ENCODE peak calls at places on chromosomes 6 and 20, in five cellular contexts. Q, M, S, A and O are unnamed samples.

GRCh38 chr6:113859349-113860164 is 2.4 kb downstream of the MARCKS start:
- DNase-seq in Q (peak; percentile 50), M (peak; percentile 32), S (peak; percentile 59), A (peak; percentile 66), O (peak; percentile 24)

GRCh38 chr6:139291813-139292619 is at the start of gene TXLNB:
- DNase-seq in Q (no peak), M (no peak), S (peak; percentile 95), A (peak; percentile 79), O (peak; percentile 78)

GRCh38 chr6:100617633-100618348 is 153.1 kb upstream of the SIM1 start:
- DNase-seq in Q (no peak), M (peak; percentile 73), S (peak; percentile 15), A (no peak), O (peak; percentile 54)

GRCh38 chr6:31888281-31889258 is 8.9 kb downstream of the EHMT2 start:
- DNase-seq in Q (peak; percentile 60), M (peak; percentile 40), S (peak; percentile 14), A (peak; percentile 73), O (peak; percentile 49)

GRCh38 chr6:112223070-112223861 is 31.1 kb downstream of the LAMA4 start:
- DNase-seq in Q (no peak), M (peak; percentile 26), S (peak; percentile 90), A (no peak), O (peak; percentile 88)

GRCh38 chr6:30311101-30311500 is 15.6 kb upstream of the TRIM39 start:
- DNase-seq in Q (no peak), M (no peak), S (no peak), A (no peak), O (no peak)

GRCh38 chr20:19699132-19699971 is 58.7 kb upstream of the RIN2 start:
- DNase-seq in Q (no peak), M (peak; percentile 81), S (peak; percentile 88), A (no peak), O (peak; percentile 64)

GRCh38 chr6:13177617-13178506 is 150.5 kb downstream of the TBC1D7 start:
- DNase-seq in Q (no peak), M (no peak), S (no peak), A (no peak), O (no peak)

GRCh38 chr20:22504829-22505377 is 79.5 kb downstream of the FOXA2 start:
- DNase-seq in Q (no peak), M (no peak), S (no peak), A (no peak), O (no peak)

GRCh38 chr20:17503501-17504325 is 27.5 kb downstream of the BFSP1 start:
- DNase-seq in Q (no peak), M (no peak), S (no peak), A (no peak), O (no peak)

GRCh38 chr20:17505664-17506517 is 25.3 kb downstream of the BFSP1 start:
- DNase-seq in Q (no peak), M (peak; percentile 30), S (peak; percentile 50), A (no peak), O (peak; percentile 25)

GRCh38 chr20:17504326-17504897 is 26.8 kb downstream of the BFSP1 start:
- DNase-seq in Q (peak; percentile 19), M (no peak), S (no peak), A (no peak), O (no peak)

GRCh38 chr20:17507032-17507431 is 24.1 kb downstream of the BFSP1 start:
- DNase-seq in Q (no peak), M (no peak), S (no peak), A (no peak), O (no peak)

GRCh38 chr20:17504898-17505663 is 26.1 kb downstream of the BFSP1 start:
- DNase-seq in Q (peak; percentile 53), M (peak; percentile 84), S (peak; percentile 71), A (peak; percentile 85), O (peak; percentile 72)
- TF ChIP-seq CTCF in Q (peak; percentile 71), M (peak; percentile 91), S (peak; percentile 54), A (peak; percentile 76), O (peak; percentile 32)

DNA sequence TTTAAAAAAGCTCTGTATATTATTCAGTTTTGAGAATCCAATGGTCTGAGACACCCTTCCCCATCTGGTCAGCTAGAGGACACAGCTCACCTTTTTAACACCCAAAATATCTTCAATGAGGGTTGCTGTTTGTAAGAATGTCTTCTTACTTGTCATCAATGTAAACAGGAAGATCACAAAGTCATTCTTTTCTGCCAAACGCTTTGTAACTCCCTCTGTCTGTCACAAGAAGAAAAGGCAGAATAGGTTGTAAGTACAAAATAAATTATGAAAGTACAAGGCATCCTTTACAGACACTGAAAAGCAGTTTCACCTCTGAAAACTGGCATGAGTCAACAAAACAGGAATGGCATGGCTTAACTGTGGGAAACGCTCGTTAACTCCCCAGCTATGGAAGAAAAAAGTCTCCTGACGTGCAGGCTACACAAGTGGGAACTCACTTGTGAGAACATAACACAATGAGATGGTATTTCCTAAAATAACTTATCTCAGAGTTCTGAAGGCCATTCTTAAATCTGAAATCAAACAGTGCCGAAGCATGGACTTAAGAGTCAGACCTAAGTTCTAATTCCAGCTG is 42.7 kb downstream of the TRPC4AP start:
- DNase-seq in Q (no peak), M (peak; percentile 5), S (peak; percentile 23), A (no peak), O (no peak)
- TF ChIP-seq CTCF in Q (no peak), M (peak; percentile 19), S (no peak), A (no peak), O (no peak)

GRCh38 chr6:25465931-25466330 is 186.1 kb upstream of the SCGN start:
- DNase-seq in Q (no peak), M (no peak), S (no peak), A (no peak), O (no peak)

GRCh38 chr6:25473447-25473846 is 178.6 kb upstream of the SCGN start:
- DNase-seq in Q (no peak), M (no peak), S (no peak), A (no peak), O (no peak)

GRCh38 chr6:25472314-25472713 is 179.7 kb upstream of the SCGN start:
- DNase-seq in Q (peak; percentile 22), M (peak; percentile 48), S (no peak), A (no peak), O (no peak)

GRCh38 chr6:25468881-25469280 is 183.1 kb upstream of the SCGN start:
- DNase-seq in Q (no peak), M (no peak), S (no peak), A (no peak), O (no peak)

DNA sequence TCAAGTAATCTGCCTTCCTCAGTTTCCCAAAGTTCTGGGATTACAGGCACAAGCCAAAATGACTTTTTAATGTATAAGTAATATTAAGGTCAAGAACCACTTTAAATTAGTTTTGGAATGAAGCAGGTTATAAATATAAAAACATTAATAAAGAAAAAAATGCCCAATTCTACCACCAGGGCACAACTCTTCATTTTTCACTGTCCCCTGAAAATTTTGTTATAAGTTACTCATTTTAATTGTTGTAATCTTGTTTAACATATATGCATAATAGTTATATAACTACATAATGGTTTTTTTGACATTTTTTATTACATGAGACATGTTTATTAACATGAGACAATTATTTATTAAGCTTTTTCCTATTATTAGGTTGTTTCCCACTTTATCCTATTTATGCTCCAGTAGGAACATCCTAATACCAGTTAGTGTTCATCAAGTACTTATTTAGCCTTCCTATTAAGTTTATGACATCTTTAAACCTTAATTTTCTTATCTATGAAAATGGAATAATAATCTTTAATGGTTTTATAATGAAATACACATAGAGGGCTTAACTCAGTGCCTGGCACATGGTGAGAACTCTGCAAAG is 182.1 kb upstream of the SCGN start:
- DNase-seq in Q (no peak), M (no peak), S (no peak), A (no peak), O (no peak)
- TF ChIP-seq CTCF in Q (peak; percentile 23), M (peak; percentile 49), S (peak; percentile 30), A (peak; percentile 12), O (no peak)

GRCh38 chr20:62623488-62624324 is 18.6 kb upstream of the SLCO4A1 start:
- DNase-seq in Q (peak; percentile 97), M (peak; percentile 98), S (peak; percentile 89), A (peak; percentile 98), O (peak; percentile 93)
- TF ChIP-seq CTCF in Q (peak; percentile 18), M (no peak), S (no peak), A (no peak), O (no peak)

GRCh38 chr6:36701401-36701991 is 3.9 kb downstream of the RAB44 start:
- DNase-seq in Q (no peak), M (peak; percentile 32), S (no peak), A (peak; percentile 45), O (peak; percentile 38)
- TF ChIP-seq CTCF in Q (peak; percentile 15), M (peak; percentile 61), S (no peak), A (no peak), O (no peak)

DNA sequence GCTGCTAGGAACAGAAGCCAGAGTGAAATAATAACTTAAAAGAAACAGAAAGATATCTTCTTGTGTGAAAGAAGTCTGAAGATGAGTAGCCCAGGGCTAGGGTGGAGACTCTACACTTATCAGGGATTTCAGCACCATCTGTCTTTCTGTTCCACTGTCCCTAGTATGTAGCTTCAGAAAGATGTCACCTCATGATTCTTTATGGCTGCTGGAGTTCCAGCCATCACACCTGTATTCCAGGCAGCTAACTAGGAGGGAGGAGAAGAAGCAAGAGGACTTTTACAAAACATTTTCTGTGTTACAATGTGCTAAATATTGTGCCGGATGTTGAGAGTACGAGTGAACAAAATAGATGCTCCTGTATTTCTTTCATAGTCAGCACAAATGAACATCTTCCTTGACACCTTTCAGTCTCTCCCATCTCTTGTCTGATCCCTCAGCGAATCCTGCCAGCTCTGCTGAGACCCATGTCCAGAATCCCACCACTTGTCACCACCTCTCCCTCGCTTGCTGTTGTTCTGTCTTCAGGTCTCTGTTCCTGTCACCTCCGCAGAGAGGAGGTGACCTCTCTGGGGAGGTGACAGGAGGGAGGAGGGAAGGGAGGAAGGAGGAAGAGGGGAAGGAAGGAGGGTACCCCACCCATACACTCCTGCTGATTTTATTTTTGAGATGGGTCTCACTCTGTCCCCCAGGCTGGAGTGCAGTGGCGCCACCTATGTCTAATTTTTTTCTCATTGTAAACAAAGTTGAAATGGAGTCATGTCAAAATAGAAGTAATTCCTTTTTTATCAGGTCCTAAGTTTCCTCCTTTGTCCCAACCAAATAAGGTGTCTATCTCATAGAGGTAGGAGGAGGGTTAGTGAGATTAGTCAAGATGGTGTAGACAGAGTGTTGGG is 188.9 kb downstream of the TFAP2C start:
- DNase-seq in Q (no peak), M (no peak), S (no peak), A (no peak), O (no peak)
- TF ChIP-seq CTCF in Q (no peak), M (peak; percentile 73), S (no peak), A (no peak), O (no peak)

DNA sequence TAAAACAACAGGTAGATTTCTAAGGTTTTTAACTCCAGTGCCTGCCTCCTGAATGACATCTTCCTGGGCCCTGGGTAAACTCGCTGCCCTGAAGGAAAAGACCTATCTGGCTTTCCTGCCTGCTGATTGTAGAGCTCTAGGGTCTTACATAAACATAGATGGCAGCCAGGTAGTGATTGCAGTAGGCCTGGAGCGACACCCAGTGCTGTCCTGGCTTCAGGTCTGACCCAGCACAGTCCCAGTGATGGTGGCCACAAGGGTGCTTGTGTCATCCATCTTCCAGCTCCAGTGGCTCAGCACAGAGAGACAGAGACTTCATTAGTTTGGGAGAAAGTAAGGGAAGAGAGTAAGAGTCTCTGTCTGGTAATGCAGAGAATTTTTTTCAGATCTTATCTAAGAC is 542.9 kb upstream of the IMPG1 start:
- DNase-seq in Q (no peak), M (no peak), S (no peak), A (no peak), O (no peak)
- TF ChIP-seq CTCF in Q (no peak), M (no peak), S (no peak), A (no peak), O (no peak)